ENCODE peak calls at places on chromosomes 3 and 15, in seven cellular contexts. One of them, this sample, is unnamed.

GRCh38 chr3:126155819-126156218 is 24.6 kb downstream of the ALDH1L1 start:
- DNase-seq in trophoblast cell: no peak
- DNase-seq in mesendoderm: no peak
- DNase-seq in H9: no peak
- DNase-seq in H1: no peak
- DNase-seq in IMR-90: no peak
- DNase-seq in neuronal stem cell: no peak
- DNase-seq in this sample: no peak

GRCh38 chr15:90878660-90879059 is 5.6 kb upstream of the FES start:
- DNase-seq in H1: no peak
- DNase-seq in H9: no peak
- DNase-seq in trophoblast cell: no peak
- DNase-seq in mesendoderm: no peak
- DNase-seq in IMR-90: no peak
- DNase-seq in neuronal stem cell: no peak
- DNase-seq in this sample: no peak

GRCh38 chr15:60633426-60633968 is 154.6 kb upstream of the ICE2 start:
- DNase-seq in IMR-90: no peak
- DNase-seq in mesendoderm: no peak
- DNase-seq in H1: no peak
- DNase-seq in H9: no peak
- DNase-seq in neuronal stem cell: no peak
- DNase-seq in trophoblast cell: no peak
- DNase-seq in this sample: no peak

GRCh38 chr3:133930341-133930933 is 34.8 kb upstream of the RAB6B start:
- DNase-seq in H9: no peak
- DNase-seq in neuronal stem cell: peak
- DNase-seq in mesendoderm: peak
- DNase-seq in trophoblast cell: peak
- DNase-seq in H1: no peak
- DNase-seq in IMR-90: peak
- DNase-seq in this sample: peak

GRCh38 chr15:64844576-64845140 is 2.9 kb downstream of the PLEKHO2 start:
- DNase-seq in IMR-90: no peak
- DNase-seq in H9: peak
- DNase-seq in mesendoderm: no peak
- DNase-seq in neuronal stem cell: no peak
- DNase-seq in H1: no peak
- DNase-seq in trophoblast cell: no peak
- DNase-seq in this sample: no peak

GRCh38 chr15:37079726-37080125 is 20.6 kb downstream of the MEIS2 start:
- DNase-seq in trophoblast cell: no peak
- DNase-seq in neuronal stem cell: no peak
- DNase-seq in mesendoderm: no peak
- DNase-seq in IMR-90: peak
- DNase-seq in H1: no peak
- DNase-seq in H9: no peak
- DNase-seq in this sample: no peak

GRCh38 chr3:21142031-21142430 is 609.0 kb downstream of the ZNF385D start:
- DNase-seq in H9: no peak
- DNase-seq in H1: no peak
- DNase-seq in mesendoderm: no peak
- DNase-seq in neuronal stem cell: no peak
- DNase-seq in IMR-90: no peak
- DNase-seq in trophoblast cell: no peak
- DNase-seq in this sample: no peak

GRCh38 chr15:96356494-96357455 is 26.3 kb downstream of the NR2F2 start:
- DNase-seq in H9: peak
- DNase-seq in H1: no peak
- DNase-seq in trophoblast cell: peak
- DNase-seq in neuronal stem cell: peak
- DNase-seq in IMR-90: peak
- DNase-seq in mesendoderm: peak
- DNase-seq in this sample: peak

GRCh38 chr3:27533718-27534578 is 49.8 kb upstream of the SLC4A7 start:
- DNase-seq in IMR-90: peak
- DNase-seq in trophoblast cell: peak
- DNase-seq in neuronal stem cell: no peak
- DNase-seq in H1: peak
- DNase-seq in mesendoderm: peak
- DNase-seq in H9: peak
- DNase-seq in this sample: peak

GRCh38 chr3:122559906-122560305 is 4.2 kb downstream of the PARP9 start:
- DNase-seq in H9: no peak
- DNase-seq in trophoblast cell: no peak
- DNase-seq in IMR-90: no peak
- DNase-seq in neuronal stem cell: no peak
- DNase-seq in mesendoderm: peak
- DNase-seq in H1: no peak
- DNase-seq in this sample: no peak

GRCh38 chr3:52221141-52221562 is 4.3 kb downstream of the TLR9 start:
- DNase-seq in H1: no peak
- DNase-seq in H9: peak
- DNase-seq in IMR-90: no peak
- DNase-seq in mesendoderm: no peak
- DNase-seq in trophoblast cell: no peak
- DNase-seq in neuronal stem cell: no peak
- DNase-seq in this sample: no peak

GRCh38 chr3:150344079-150344478 is 64.0 kb upstream of the TSC22D2 start:
- DNase-seq in neuronal stem cell: no peak
- DNase-seq in H9: no peak
- DNase-seq in mesendoderm: no peak
- DNase-seq in trophoblast cell: no peak
- DNase-seq in H1: no peak
- DNase-seq in IMR-90: no peak
- DNase-seq in this sample: no peak

GRCh38 chr15:31328999-31329639 is 2.5 kb downstream of the KLF13 start:
- DNase-seq in trophoblast cell: no peak
- DNase-seq in H9: peak
- DNase-seq in neuronal stem cell: no peak
- DNase-seq in H1: no peak
- DNase-seq in IMR-90: no peak
- DNase-seq in mesendoderm: peak
- DNase-seq in this sample: no peak

GRCh38 chr3:192727032-192727847 is at the start of gene FGF12:
- DNase-seq in IMR-90: peak
- DNase-seq in trophoblast cell: peak
- DNase-seq in H1: peak
- DNase-seq in mesendoderm: peak
- DNase-seq in H9: peak
- DNase-seq in neuronal stem cell: peak
- DNase-seq in this sample: peak

GRCh38 chr3:48157215-48157840 is 30.9 kb downstream of the CDC25A start:
- DNase-seq in trophoblast cell: no peak
- DNase-seq in H9: no peak
- DNase-seq in IMR-90: peak
- DNase-seq in neuronal stem cell: no peak
- DNase-seq in mesendoderm: no peak
- DNase-seq in H1: no peak
- DNase-seq in this sample: no peak

GRCh38 chr3:166190360-166190759 is 353.1 kb upstream of the BCHE start:
- DNase-seq in neuronal stem cell: no peak
- DNase-seq in mesendoderm: peak
- DNase-seq in H1: peak
- DNase-seq in trophoblast cell: no peak
- DNase-seq in IMR-90: peak
- DNase-seq in H9: no peak
- DNase-seq in this sample: peak

GRCh38 chr15:67091073-67091965 is 25.9 kb downstream of the SMAD3 start:
- DNase-seq in IMR-90: peak
- DNase-seq in trophoblast cell: no peak
- DNase-seq in neuronal stem cell: no peak
- DNase-seq in H9: no peak
- DNase-seq in mesendoderm: no peak
- DNase-seq in H1: no peak
- DNase-seq in this sample: peak

GRCh38 chr3:172846103-172846561 is 95.6 kb downstream of the ECT2 start:
- DNase-seq in H9: no peak
- DNase-seq in H1: no peak
- DNase-seq in IMR-90: no peak
- DNase-seq in mesendoderm: no peak
- DNase-seq in trophoblast cell: no peak
- DNase-seq in neuronal stem cell: no peak
- DNase-seq in this sample: no peak

GRCh38 chr3:172844428-172844827 is 93.9 kb downstream of the ECT2 start:
- DNase-seq in IMR-90: no peak
- DNase-seq in trophoblast cell: peak
- DNase-seq in H9: no peak
- DNase-seq in H1: no peak
- DNase-seq in neuronal stem cell: no peak
- DNase-seq in mesendoderm: no peak
- DNase-seq in this sample: peak

GRCh38 chr3:172846706-172847105 is 96.2 kb downstream of the ECT2 start:
- DNase-seq in neuronal stem cell: no peak
- DNase-seq in H1: no peak
- DNase-seq in mesendoderm: no peak
- DNase-seq in IMR-90: no peak
- DNase-seq in H9: no peak
- DNase-seq in trophoblast cell: no peak
- DNase-seq in this sample: no peak

GRCh38 chr3:172848910-172849309 is 98.4 kb downstream of the ECT2 start:
- DNase-seq in neuronal stem cell: no peak
- DNase-seq in trophoblast cell: peak
- DNase-seq in H1: no peak
- DNase-seq in IMR-90: peak
- DNase-seq in H9: no peak
- DNase-seq in mesendoderm: no peak
- DNase-seq in this sample: peak

DNA sequence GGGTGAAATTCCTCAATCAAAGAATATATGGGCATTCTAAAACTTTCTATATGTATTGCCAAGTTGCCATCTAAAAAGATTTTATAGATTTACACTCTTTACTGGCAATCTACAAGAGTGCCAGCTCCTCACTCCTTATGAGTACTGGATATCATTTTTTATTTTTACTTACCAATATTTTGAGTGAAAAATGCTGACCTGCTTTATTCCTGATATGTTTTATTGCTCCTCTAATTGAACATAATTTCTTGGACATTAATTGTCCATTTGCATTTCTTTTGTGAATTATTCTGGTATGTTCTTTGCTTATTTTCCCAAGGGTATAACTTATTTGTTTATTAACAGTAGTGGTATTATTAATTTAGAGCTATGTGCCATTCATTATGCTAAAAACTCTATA is 96.8 kb downstream of the ECT2 start:
- DNase-seq in trophoblast cell: no peak
- DNase-seq in H9: no peak
- DNase-seq in IMR-90: no peak
- DNase-seq in mesendoderm: no peak
- DNase-seq in neuronal stem cell: no peak
- DNase-seq in H1: no peak
- DNase-seq in this sample: no peak
- H4K8ac ChIP-seq in trophoblast cell: no peak
- H4K8ac ChIP-seq in H9: no peak
- H4K8ac ChIP-seq in IMR-90: no peak
- H4K8ac ChIP-seq in mesendoderm: no peak
- H4K8ac ChIP-seq in neuronal stem cell: no peak
- H4K8ac ChIP-seq in H1: no peak
- H4K8ac ChIP-seq in this sample: no peak

DNA sequence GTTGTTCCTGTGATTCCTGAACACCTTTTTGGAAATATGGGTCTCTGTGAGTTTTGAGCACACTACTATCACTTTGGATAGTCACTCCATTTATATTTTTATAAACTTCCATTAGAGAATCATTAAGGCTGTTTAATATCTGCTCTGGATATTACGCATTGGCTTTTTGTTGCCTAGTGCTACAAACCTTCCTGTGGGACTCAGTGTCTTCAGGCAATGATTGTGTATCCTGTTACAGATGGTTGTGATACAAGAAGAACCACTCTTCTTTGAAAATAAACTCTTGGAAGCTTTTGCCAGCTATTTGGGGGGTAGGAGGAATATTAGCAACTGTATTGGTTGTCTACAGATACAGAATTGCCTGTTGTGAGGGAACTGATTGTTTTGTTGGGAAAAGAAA is 15.6 kb downstream of the GCSAM start:
- DNase-seq in H9: no peak
- DNase-seq in trophoblast cell: no peak
- DNase-seq in IMR-90: no peak
- DNase-seq in H1: no peak
- DNase-seq in neuronal stem cell: no peak
- DNase-seq in mesendoderm: no peak
- DNase-seq in this sample: no peak
- H4K8ac ChIP-seq in H9: no peak
- H4K8ac ChIP-seq in trophoblast cell: no peak
- H4K8ac ChIP-seq in IMR-90: no peak
- H4K8ac ChIP-seq in H1: no peak
- H4K8ac ChIP-seq in neuronal stem cell: no peak
- H4K8ac ChIP-seq in mesendoderm: no peak
- H4K8ac ChIP-seq in this sample: no peak

GRCh38 chr3:66138336-66139234 is 82.2 kb upstream of the SLC25A26 start:
- DNase-seq in trophoblast cell: peak
- DNase-seq in H9: peak
- DNase-seq in neuronal stem cell: peak
- DNase-seq in IMR-90: peak
- DNase-seq in mesendoderm: peak
- DNase-seq in H1: peak
- DNase-seq in this sample: peak
- H4K8ac ChIP-seq in trophoblast cell: no peak
- H4K8ac ChIP-seq in H9: no peak
- H4K8ac ChIP-seq in neuronal stem cell: no peak
- H4K8ac ChIP-seq in IMR-90: no peak
- H4K8ac ChIP-seq in mesendoderm: no peak
- H4K8ac ChIP-seq in H1: no peak
- H4K8ac ChIP-seq in this sample: no peak

DNA sequence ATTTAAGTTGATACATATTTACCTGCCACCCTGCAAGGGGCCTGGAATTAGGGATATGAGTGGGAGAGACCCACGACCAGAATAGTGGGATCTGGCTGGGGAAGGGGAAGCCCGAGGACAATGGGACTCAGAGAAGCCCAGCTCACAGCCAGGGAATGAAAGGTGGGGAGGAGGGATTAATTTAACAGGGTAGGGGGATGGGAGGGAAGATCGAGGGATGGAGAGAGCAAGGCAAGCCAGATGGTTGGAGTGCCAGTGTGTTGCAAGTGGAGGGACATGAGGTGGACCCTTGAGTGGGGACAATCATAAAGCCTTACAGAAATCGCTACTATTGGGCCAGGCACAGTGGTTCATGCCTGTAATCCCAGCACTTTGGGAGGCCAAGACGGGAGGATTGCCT is 4.4 kb upstream of the GNAI2 start:
- DNase-seq in IMR-90: no peak
- DNase-seq in trophoblast cell: no peak
- DNase-seq in H9: no peak
- DNase-seq in H1: no peak
- DNase-seq in mesendoderm: no peak
- DNase-seq in neuronal stem cell: no peak
- DNase-seq in this sample: no peak
- H4K8ac ChIP-seq in IMR-90: no peak
- H4K8ac ChIP-seq in trophoblast cell: no peak
- H4K8ac ChIP-seq in H9: no peak
- H4K8ac ChIP-seq in H1: no peak
- H4K8ac ChIP-seq in mesendoderm: no peak
- H4K8ac ChIP-seq in neuronal stem cell: no peak
- H4K8ac ChIP-seq in this sample: no peak

GRCh38 chr3:76442374-76442915 is 597.5 kb upstream of the ROBO2 start:
- DNase-seq in trophoblast cell: no peak
- DNase-seq in IMR-90: peak
- DNase-seq in H1: no peak
- DNase-seq in H9: no peak
- DNase-seq in neuronal stem cell: no peak
- DNase-seq in mesendoderm: no peak
- DNase-seq in this sample: no peak
- H4K8ac ChIP-seq in trophoblast cell: no peak
- H4K8ac ChIP-seq in IMR-90: no peak
- H4K8ac ChIP-seq in H1: no peak
- H4K8ac ChIP-seq in H9: no peak
- H4K8ac ChIP-seq in neuronal stem cell: no peak
- H4K8ac ChIP-seq in mesendoderm: no peak
- H4K8ac ChIP-seq in this sample: no peak